ENCODE peak calls at places on chromosomes 2 and 18, in four cellular contexts. One of them, this sample, is unnamed.

GRCh38 chr2:233060500-233061006 is 411 bp downstream of the INPP5D start:
- DNase-seq in ureter: no peak
- DNase-seq in substantia nigra: no peak
- DNase-seq in Peyer's patch: no peak
- DNase-seq in this sample: no peak

GRCh38 chr2:68387408-68388350 is 22.6 kb downstream of the PLEK start:
- DNase-seq in Peyer's patch: no peak
- DNase-seq in substantia nigra: no peak
- DNase-seq in ureter: no peak
- DNase-seq in this sample: no peak

GRCh38 chr2:158457826-158458616 is 1.3 kb downstream of the PKP4 start:
- DNase-seq in substantia nigra: peak
- DNase-seq in Peyer's patch: peak
- DNase-seq in ureter: peak
- DNase-seq in this sample: peak

GRCh38 chr2:170929686-170930050 is 615 bp downstream of the GORASP2 start:
- DNase-seq in substantia nigra: no peak
- DNase-seq in Peyer's patch: peak
- DNase-seq in ureter: peak
- DNase-seq in this sample: peak

GRCh38 chr2:207035855-207036254 is 96.5 kb downstream of the CPO start:
- DNase-seq in Peyer's patch: no peak
- DNase-seq in substantia nigra: no peak
- DNase-seq in ureter: no peak
- DNase-seq in this sample: no peak

GRCh38 chr18:70132999-70133398 is 72.5 kb downstream of the RTTN start:
- DNase-seq in Peyer's patch: no peak
- DNase-seq in ureter: no peak
- DNase-seq in substantia nigra: no peak
- DNase-seq in this sample: no peak

GRCh38 chr2:25521665-25522387 is 151.6 kb downstream of the DTNB start:
- DNase-seq in Peyer's patch: no peak
- DNase-seq in ureter: no peak
- DNase-seq in substantia nigra: no peak
- DNase-seq in this sample: no peak

GRCh38 chr2:126698991-126699390 is 43.0 kb downstream of the GYPC start:
- DNase-seq in substantia nigra: no peak
- DNase-seq in ureter: no peak
- DNase-seq in Peyer's patch: no peak
- DNase-seq in this sample: no peak

GRCh38 chr2:17976871-17977746 is 98.6 kb downstream of the KCNS3 start:
- DNase-seq in substantia nigra: no peak
- DNase-seq in ureter: no peak
- DNase-seq in Peyer's patch: no peak
- DNase-seq in this sample: no peak